ENCODE peak calls at places on chromosome 18, in eight cellular contexts. G is activated T-helper 1 cell treated with anti-CD3 and anti-CD28 coated beads, Interleukin-12 subunit alpha, Interleukin-12 subunit beta, Interleukin-2, Interleukin-4 antibody, amounts not matched to agents 30 ng/mL and 10 ng/mL and 1 ng/mL, durations not matched to agents 14 hours and 24 hours and 36 hours; D is T-helper 1 cell; H is fibroblast of lung; M is amygdala; X is activated T-cell treated with anti-CD3 and anti-CD28 coated beads, Interleukin-2, amount 50 U/mL, for 72 hours; B is epithelial cell of prostate; R is naive thymus-derived CD8-positive, alpha-beta T cell. L is an unnamed sample.

GRCh38 chr18:58362027-58362575 is 266.8 kb downstream of the ALPK2 start:
- DNase-seq in G (no peak), D (no peak), H (peak; percentile 94), M (peak; percentile 4), X (no peak), B (no peak), R (no peak), L (no peak)

GRCh38 chr18:63446266-63446665 is 24.0 kb upstream of the VPS4B start:
- DNase-seq in G (no peak), D (no peak), H (no peak), M (no peak), X (no peak), B (no peak), R (no peak), L (no peak)

GRCh38 chr18:21739604-21740473 is 753 bp upstream of the MIB1 start:
- DNase-seq in G (no peak), D (no peak), H (no peak), M (no peak), X (no peak), B (no peak), R (no peak), L (no peak)

GRCh38 chr18:77366725-77367641 is 117.3 kb downstream of the GALR1 start:
- DNase-seq in G (no peak), D (no peak), H (no peak), M (peak; percentile 37), X (no peak), B (peak; percentile 14), R (no peak), L (no peak)

GRCh38 chr18:76491801-76492668 is 3.0 kb downstream of the ZNF516 start:
- DNase-seq in G (no peak), D (no peak), H (peak; percentile 49), M (no peak), X (peak; percentile 49), B (no peak), R (no peak), L (peak; percentile 41)

GRCh38 chr18:8212893-8213805 is 396.1 kb upstream of the RAB12 start:
- DNase-seq in G (no peak), D (no peak), H (peak; percentile 97), M (no peak), X (no peak), B (peak; percentile 12), R (no peak), L (no peak)

GRCh38 chr18:50569930-50570329 is 10.0 kb downstream of the MAPK4 start:
- DNase-seq in G (no peak), D (no peak), H (no peak), M (no peak), X (no peak), B (no peak), R (no peak), L (no peak)

GRCh38 chr18:48022531-48023330 is 92.3 kb upstream of the SMAD2 start:
- DNase-seq in G (no peak), D (no peak), H (peak; percentile 66), M (no peak), X (peak; percentile 37), B (no peak), R (peak; percentile 13), L (peak; percentile 74)

GRCh38 chr18:9612215-9612830 is 2.0 kb downstream of the PPP4R1 start:
- DNase-seq in G (no peak), D (no peak), H (peak; percentile 58), M (no peak), X (no peak), B (no peak), R (peak; percentile 20), L (peak; percentile 41)

GRCh38 chr18:53004798-53005197 is 664.8 kb downstream of the DCC start:
- DNase-seq in G (no peak), D (no peak), H (no peak), M (no peak), X (no peak), B (no peak), R (no peak), L (no peak)

GRCh38 chr18:22705328-22705727 is 227.8 kb upstream of the RBBP8 start:
- DNase-seq in G (no peak), D (no peak), H (peak; percentile 75), M (no peak), X (no peak), B (peak; percentile 49), R (no peak), L (no peak)

GRCh38 chr18:50518787-50519520 is 40.9 kb upstream of the MAPK4 start:
- DNase-seq in G (no peak), D (no peak), H (no peak), M (no peak), X (no peak), B (peak; percentile 5), R (no peak), L (no peak)

GRCh38 chr18:79935925-79936324 is 15.5 kb downstream of the SLC66A2 start:
- DNase-seq in G (no peak), D (no peak), H (no peak), M (no peak), X (no peak), B (no peak), R (no peak), L (no peak)

GRCh38 chr18:63025251-63025710 is 294.3 kb downstream of the BCL2 start:
- DNase-seq in G (no peak), D (no peak), H (no peak), M (no peak), X (no peak), B (no peak), R (no peak), L (no peak)

GRCh38 chr18:31793531-31793930 is 32.9 kb upstream of the SLC25A52 start:
- DNase-seq in G (no peak), D (no peak), H (no peak), M (no peak), X (no peak), B (no peak), R (no peak), L (no peak)

GRCh38 chr18:48719988-48720654 is 181.3 kb downstream of the CTIF start:
- DNase-seq in G (no peak), D (no peak), H (no peak), M (no peak), X (no peak), B (no peak), R (no peak), L (no peak)

GRCh38 chr18:6482198-6482977 is 67.7 kb upstream of the L3MBTL4 start:
- DNase-seq in G (no peak), D (no peak), H (peak; percentile 88), M (no peak), X (peak; percentile 5), B (no peak), R (no peak), L (peak; percentile 68)

GRCh38 chr18:59459352-59460059 is 100.4 kb upstream of the LMAN1 start:
- DNase-seq in G (no peak), D (no peak), H (peak; percentile 83), M (no peak), X (no peak), B (no peak), R (no peak), L (peak; percentile 49)

GRCh38 chr18:61569176-61569892 is 236.1 kb downstream of the CDH20 start:
- DNase-seq in G (no peak), D (no peak), H (peak; percentile 76), M (no peak), X (no peak), B (peak; percentile 40), R (no peak), L (no peak)

GRCh38 chr18:62426191-62426488 is 96.7 kb upstream of the ZCCHC2 start:
- DNase-seq in G (no peak), D (no peak), H (no peak), M (no peak), X (no peak), B (no peak), R (no peak), L (no peak)

GRCh38 chr18:62863629-62864028 is 148.3 kb downstream of the PHLPP1 start:
- DNase-seq in G (no peak), D (no peak), H (peak; percentile 45), M (no peak), X (no peak), B (no peak), R (no peak), L (no peak)

GRCh38 chr18:5543854-5544389 is at the start of gene EPB41L3:
- DNase-seq in G (no peak), D (no peak), H (peak; percentile 31), M (no peak), X (peak; percentile 6), B (no peak), R (no peak), L (no peak)

GRCh38 chr18:45335644-45336043 is 279.6 kb upstream of the SLC14A2 start:
- DNase-seq in G (no peak), D (no peak), H (no peak), M (no peak), X (no peak), B (peak; percentile 58), R (no peak), L (no peak)

GRCh38 chr18:5979971-5980457 is 84.7 kb upstream of the TMEM200C start:
- DNase-seq in G (no peak), D (no peak), H (no peak), M (no peak), X (no peak), B (no peak), R (no peak), L (no peak)

GRCh38 chr18:77114564-77115391 is 17.8 kb downstream of the MBP start:
- DNase-seq in G (no peak), D (no peak), H (peak; percentile 98), M (peak; percentile 42), X (no peak), B (peak; percentile 98), R (no peak), L (no peak)

GRCh38 chr18:62017618-62018017 is 124.8 kb upstream of the RNF152 start:
- DNase-seq in G (no peak), D (no peak), H (no peak), M (no peak), X (no peak), B (no peak), R (no peak), L (no peak)

GRCh38 chr18:58887613-58887963 is 22.9 kb downstream of the ZNF532 start:
- DNase-seq in G (no peak), D (no peak), H (no peak), M (peak; percentile 36), X (peak; percentile 36), B (no peak), R (no peak), L (peak; percentile 33)

GRCh38 chr18:62543021-62543420 is 20.2 kb downstream of the ZCCHC2 start:
- DNase-seq in G (no peak), D (no peak), H (no peak), M (no peak), X (no peak), B (no peak), R (no peak), L (no peak)

GRCh38 chr18:26696318-26696717 is 148.0 kb upstream of the KCTD1 start:
- DNase-seq in G (no peak), D (no peak), H (no peak), M (no peak), X (no peak), B (no peak), R (no peak), L (no peak)

GRCh38 chr18:49024808-49025361 is 74.1 kb upstream of the SMAD7 start:
- DNase-seq in G (no peak), D (no peak), H (no peak), M (no peak), X (no peak), B (no peak), R (no peak), L (no peak)

GRCh38 chr18:74921057-74921820 is 287.7 kb downstream of the PTGR3 start:
- DNase-seq in G (no peak), D (no peak), H (no peak), M (no peak), X (no peak), B (no peak), R (no peak), L (no peak)

GRCh38 chr18:46337206-46337710 is 233.1 kb downstream of the HAUS1 start:
- DNase-seq in G (no peak), D (no peak), H (no peak), M (no peak), X (no peak), B (no peak), R (no peak), L (no peak)

GRCh38 chr18:28411806-28412205 is 234.9 kb upstream of the CDH2 start:
- DNase-seq in G (no peak), D (no peak), H (no peak), M (no peak), X (no peak), B (no peak), R (no peak), L (no peak)

GRCh38 chr18:79522451-79523220 is 126.9 kb downstream of the NFATC1 start:
- DNase-seq in G (peak; percentile 49), D (peak; percentile 47), H (no peak), M (no peak), X (peak; percentile 87), B (no peak), R (peak; percentile 69), L (no peak)